ENCODE peak calls at places on chromosomes 16 and 17, in five cellular contexts. One of them, this sample, is unnamed.

GRCh38 chr17:67270411-67270810 is 25.4 kb upstream of the HELZ start:
- DNase-seq in dorsolateral prefrontal cortex: no peak
- DNase-seq in foreskin fibroblast: no peak
- DNase-seq in heart right ventricle: no peak
- DNase-seq in epithelial cell of esophagus: no peak
- DNase-seq in this sample: no peak

GRCh38 chr16:2233872-2234812 is 2.1 kb upstream of the DNASE1L2 start:
- DNase-seq in dorsolateral prefrontal cortex: no peak
- DNase-seq in foreskin fibroblast: no peak
- DNase-seq in heart right ventricle: no peak
- DNase-seq in epithelial cell of esophagus: no peak
- DNase-seq in this sample: no peak

GRCh38 chr17:55546481-55546880 is 35.2 kb upstream of the SMIM36 start:
- DNase-seq in dorsolateral prefrontal cortex: no peak
- DNase-seq in foreskin fibroblast: no peak
- DNase-seq in heart right ventricle: no peak
- DNase-seq in epithelial cell of esophagus: no peak
- DNase-seq in this sample: no peak

GRCh38 chr17:57707892-57708291 is 37.2 kb downstream of the CCDC182 start:
- DNase-seq in dorsolateral prefrontal cortex: peak; percentile 64
- DNase-seq in foreskin fibroblast: peak; percentile 10
- DNase-seq in heart right ventricle: peak; percentile 42
- DNase-seq in epithelial cell of esophagus: no peak
- DNase-seq in this sample: no peak

GRCh38 chr16:64137976-64138375 is 983.9 kb downstream of the CDH11 start:
- DNase-seq in dorsolateral prefrontal cortex: no peak
- DNase-seq in foreskin fibroblast: no peak
- DNase-seq in heart right ventricle: no peak
- DNase-seq in epithelial cell of esophagus: no peak
- DNase-seq in this sample: no peak

GRCh38 chr16:66161942-66162341 is 204.5 kb upstream of the CDH5 start:
- DNase-seq in dorsolateral prefrontal cortex: no peak
- DNase-seq in foreskin fibroblast: no peak
- DNase-seq in heart right ventricle: no peak
- DNase-seq in epithelial cell of esophagus: no peak
- DNase-seq in this sample: no peak

GRCh38 chr17:32786169-32786568 is 90.8 kb downstream of the MYO1D start:
- DNase-seq in dorsolateral prefrontal cortex: no peak
- DNase-seq in foreskin fibroblast: no peak
- DNase-seq in heart right ventricle: no peak
- DNase-seq in epithelial cell of esophagus: no peak
- DNase-seq in this sample: no peak

GRCh38 chr16:48102083-48103008 is 53.4 kb downstream of the ABCC12 start:
- DNase-seq in dorsolateral prefrontal cortex: no peak
- DNase-seq in foreskin fibroblast: no peak
- DNase-seq in heart right ventricle: no peak
- DNase-seq in epithelial cell of esophagus: no peak
- DNase-seq in this sample: no peak

GRCh38 chr16:78579020-78579419 is 479.6 kb downstream of the WWOX start:
- DNase-seq in dorsolateral prefrontal cortex: no peak
- DNase-seq in foreskin fibroblast: no peak
- DNase-seq in heart right ventricle: no peak
- DNase-seq in epithelial cell of esophagus: no peak
- DNase-seq in this sample: no peak

GRCh38 chr16:62891-63290 is 9.3 kb downstream of the SNRNP25 start:
- DNase-seq in dorsolateral prefrontal cortex: no peak
- DNase-seq in foreskin fibroblast: no peak
- DNase-seq in heart right ventricle: no peak
- DNase-seq in epithelial cell of esophagus: no peak
- DNase-seq in this sample: no peak

GRCh38 chr17:43169561-43170139 is 1.4 kb upstream of the NBR1 start:
- DNase-seq in dorsolateral prefrontal cortex: no peak
- DNase-seq in foreskin fibroblast: peak; percentile 26
- DNase-seq in heart right ventricle: peak; percentile 27
- DNase-seq in epithelial cell of esophagus: peak; percentile 5
- DNase-seq in this sample: no peak

GRCh38 chr17:13750783-13751484 is 149.2 kb upstream of the HS3ST3A1 start:
- DNase-seq in dorsolateral prefrontal cortex: no peak
- DNase-seq in foreskin fibroblast: no peak
- DNase-seq in heart right ventricle: no peak
- DNase-seq in epithelial cell of esophagus: no peak
- DNase-seq in this sample: no peak

GRCh38 chr17:48490391-48491026 is 40.3 kb downstream of the HOXB1 start:
- DNase-seq in dorsolateral prefrontal cortex: no peak
- DNase-seq in foreskin fibroblast: no peak
- DNase-seq in heart right ventricle: no peak
- DNase-seq in epithelial cell of esophagus: no peak
- DNase-seq in this sample: no peak

GRCh38 chr17:56948491-56948890 is 12.4 kb downstream of the COIL start:
- DNase-seq in dorsolateral prefrontal cortex: no peak
- DNase-seq in foreskin fibroblast: no peak
- DNase-seq in heart right ventricle: no peak
- DNase-seq in epithelial cell of esophagus: no peak
- DNase-seq in this sample: no peak

GRCh38 chr16:57637020-57637419 is 8.6 kb downstream of the ADGRG1 start:
- DNase-seq in dorsolateral prefrontal cortex: peak; percentile 55
- DNase-seq in foreskin fibroblast: no peak
- DNase-seq in heart right ventricle: no peak
- DNase-seq in epithelial cell of esophagus: no peak
- DNase-seq in this sample: no peak

GRCh38 chr16:21228473-21228872 is 5.0 kb upstream of the ANKS4B start:
- DNase-seq in dorsolateral prefrontal cortex: no peak
- DNase-seq in foreskin fibroblast: no peak
- DNase-seq in heart right ventricle: no peak
- DNase-seq in epithelial cell of esophagus: no peak
- DNase-seq in this sample: no peak
- H3K4me3 ChIP-seq in dorsolateral prefrontal cortex: no peak overlapping the region
- H3K4me3 ChIP-seq in foreskin fibroblast: no peak overlapping the region
- H3K4me3 ChIP-seq in heart right ventricle: no peak overlapping the region
- H3K4me3 ChIP-seq in epithelial cell of esophagus: no peak overlapping the region
- H3K4me3 ChIP-seq in this sample: no peak overlapping the region

GRCh38 chr17:11031787-11032186 is 193.9 kb upstream of the PIRT start:
- DNase-seq in dorsolateral prefrontal cortex: no peak
- DNase-seq in foreskin fibroblast: no peak
- DNase-seq in heart right ventricle: no peak
- DNase-seq in epithelial cell of esophagus: no peak
- DNase-seq in this sample: no peak
- TF ChIP-seq CTCF in dorsolateral prefrontal cortex: no peak
- TF ChIP-seq CTCF in foreskin fibroblast: no peak
- TF ChIP-seq CTCF in heart right ventricle: no peak
- TF ChIP-seq CTCF in epithelial cell of esophagus: no peak
- TF ChIP-seq CTCF in this sample: no peak

GRCh38 chr17:17590141-17590735 is 1.3 kb downstream of the PEMT start:
- DNase-seq in dorsolateral prefrontal cortex: no peak
- DNase-seq in foreskin fibroblast: no peak
- DNase-seq in heart right ventricle: no peak
- DNase-seq in epithelial cell of esophagus: no peak
- DNase-seq in this sample: no peak
- H3K4me3 ChIP-seq in dorsolateral prefrontal cortex: peak overlapping the region; percentile 96
- H3K4me3 ChIP-seq in foreskin fibroblast: peak overlapping the region; percentile 84
- H3K4me3 ChIP-seq in heart right ventricle: no peak overlapping the region
- H3K4me3 ChIP-seq in epithelial cell of esophagus: peak overlapping the region; percentile 80
- H3K4me3 ChIP-seq in this sample: peak overlapping the region; percentile 83

GRCh38 chr16:87185313-87185712 is 131.9 kb downstream of the C16orf95 start:
- DNase-seq in dorsolateral prefrontal cortex: no peak
- DNase-seq in foreskin fibroblast: no peak
- DNase-seq in heart right ventricle: no peak
- DNase-seq in epithelial cell of esophagus: no peak
- DNase-seq in this sample: no peak
- TF ChIP-seq CTCF in dorsolateral prefrontal cortex: no peak
- TF ChIP-seq CTCF in foreskin fibroblast: no peak
- TF ChIP-seq CTCF in heart right ventricle: no peak
- TF ChIP-seq CTCF in epithelial cell of esophagus: no peak
- TF ChIP-seq CTCF in this sample: peak; percentile 20